ENCODE peak calls at places on chromosomes 4 and X, in six cellular contexts. P, N, C, O, M and H are unnamed samples.

GRCh38 chr4:76234679-76235044 is 16.9 kb upstream of the FAM47E start:
- DNase-seq in P (no peak), N (no peak), C (no peak), O (no peak), M (no peak), H (no peak)

GRCh38 chrX:129649268-129650182 is 5.2 kb downstream of the APLN start:
- DNase-seq in P (peak; percentile 26), N (no peak), C (no peak), O (no peak), M (peak; percentile 7), H (no peak)

GRCh38 chr4:111631157-111631999 is 513.9 kb upstream of the FAM241A start:
- DNase-seq in P (peak; percentile 43), N (no peak), C (no peak), O (no peak), M (peak; percentile 37), H (peak; percentile 27)

GRCh38 chrX:150086371-150086770 is 148.1 kb upstream of the EOLA2 start:
- DNase-seq in P (no peak), N (no peak), C (no peak), O (no peak), M (no peak), H (no peak)

GRCh38 chrX:49273181-49273727 is 3.7 kb downstream of the PPP1R3F start:
- DNase-seq in P (no peak), N (no peak), C (no peak), O (no peak), M (no peak), H (no peak)

GRCh38 chr4:54233697-54234496 is 4.8 kb downstream of the PDGFRA start:
- DNase-seq in P (peak; percentile 90), N (peak; percentile 92), C (peak; percentile 75), O (no peak), M (peak; percentile 91), H (peak; percentile 81)

GRCh38 chr4:127997534-127998388 is 32.6 kb downstream of the ABHD18 start:
- DNase-seq in P (peak; percentile 51), N (no peak), C (no peak), O (peak; percentile 44), M (peak; percentile 64), H (no peak)

GRCh38 chr4:77113069-77113468 is 37.3 kb upstream of the CCNI start:
- DNase-seq in P (no peak), N (no peak), C (no peak), O (no peak), M (no peak), H (no peak)

GRCh38 chrX:82218361-82218760 is 1016.5 kb downstream of the SH3BGRL start:
- DNase-seq in P (peak; percentile 1), N (no peak), C (no peak), O (peak; percentile 1), M (no peak), H (no peak)

GRCh38 chrX:21930986-21931385 is 9.5 kb upstream of the SMS start:
- DNase-seq in P (no peak), N (no peak), C (no peak), O (no peak), M (no peak), H (no peak)

DNA sequence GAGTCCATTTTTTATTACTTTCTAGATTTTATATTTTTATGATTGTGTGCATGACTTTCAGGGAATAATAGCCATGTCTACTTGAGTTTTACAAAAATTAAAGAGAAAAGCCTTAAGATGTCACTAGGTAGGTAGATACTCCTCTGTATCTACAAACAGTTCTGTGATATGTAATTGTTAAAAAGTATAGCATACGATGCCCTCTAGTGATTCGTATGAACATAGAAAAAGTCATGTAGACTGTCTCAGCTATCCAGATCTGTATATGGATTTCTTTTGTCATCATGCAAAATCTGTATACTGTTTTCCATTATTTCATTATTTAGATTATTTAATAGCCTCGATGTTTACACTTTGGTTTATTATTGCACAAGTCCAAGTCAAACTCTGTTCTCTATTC is 856.6 kb downstream of the CENPC start:
- DNase-seq in P (peak; percentile 80), N (no peak), C (no peak), O (no peak), M (peak; percentile 71), H (peak; percentile 29)
- H3K4me3 ChIP-seq in P (no peak overlapping the region), N (no peak overlapping the region), C (no peak overlapping the region), O (no peak overlapping the region), M (no peak overlapping the region), H (no peak overlapping the region)

DNA sequence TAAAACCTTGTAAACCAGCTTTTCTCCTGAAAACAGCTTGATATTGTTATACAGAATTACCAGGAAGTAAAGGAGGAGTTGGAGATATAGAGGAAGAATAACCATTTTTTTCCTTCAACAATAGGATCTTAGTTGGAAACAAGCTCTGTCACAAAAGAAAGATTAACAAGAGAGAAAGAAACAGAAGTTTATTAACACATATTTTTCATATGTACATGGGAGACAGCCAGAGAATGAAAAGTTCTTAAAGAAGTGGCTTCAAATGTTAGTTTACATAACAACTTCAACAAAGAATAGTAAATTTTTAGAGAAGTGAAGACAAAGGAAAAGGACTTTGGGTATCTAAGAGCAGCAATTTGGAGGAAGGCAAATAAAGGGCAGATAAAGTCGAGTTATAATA is 94.9 kb upstream of the ANKRD50 start:
- DNase-seq in P (no peak), N (no peak), C (no peak), O (no peak), M (no peak), H (no peak)
- H3K4me3 ChIP-seq in P (no peak overlapping the region), N (no peak overlapping the region), C (no peak overlapping the region), O (no peak overlapping the region), M (no peak overlapping the region), H (no peak overlapping the region)

DNA sequence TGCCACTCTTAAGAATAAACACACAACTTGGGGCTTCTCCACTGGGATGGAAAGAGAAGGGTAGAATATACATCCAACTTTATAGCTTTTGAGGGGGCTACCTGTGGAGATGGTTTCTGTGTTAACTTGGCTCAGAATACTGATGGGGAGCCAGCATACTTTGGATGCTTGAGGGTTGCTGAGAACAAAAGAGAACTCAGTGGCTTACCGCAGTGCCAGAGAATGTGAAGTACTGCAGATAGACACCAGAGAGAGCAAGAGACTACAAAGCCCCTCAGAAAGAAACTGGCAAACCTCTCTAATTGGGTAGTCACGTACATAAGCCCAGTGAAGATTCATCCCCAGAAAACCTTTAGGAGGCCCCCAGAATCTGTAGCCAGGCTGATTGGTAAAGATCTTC is 214.4 kb downstream of the DCHS2 start:
- DNase-seq in P (no peak), N (no peak), C (no peak), O (no peak), M (no peak), H (no peak)
- H3K4me3 ChIP-seq in P (no peak overlapping the region), N (no peak overlapping the region), C (no peak overlapping the region), O (no peak overlapping the region), M (no peak overlapping the region), H (no peak overlapping the region)

DNA sequence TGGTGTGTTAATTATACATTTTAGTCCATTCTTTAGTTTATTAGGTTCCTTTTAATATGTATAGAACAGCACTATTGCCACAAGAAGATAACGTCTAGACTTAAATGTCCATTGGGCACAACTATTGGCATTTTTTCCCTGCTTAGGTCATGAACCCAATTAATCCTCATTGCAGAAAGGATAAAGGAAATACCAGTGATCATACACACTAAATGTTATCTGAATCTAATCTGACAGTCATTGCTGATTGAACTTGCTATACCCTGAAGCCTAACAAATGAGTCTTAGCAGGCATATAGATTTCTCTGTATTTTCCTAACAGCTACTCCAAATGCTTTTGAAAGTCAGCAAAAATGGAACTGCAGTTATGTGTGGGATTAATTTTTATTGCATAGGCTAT is 2250.0 kb upstream of the AGA start:
- DNase-seq in P (no peak), N (no peak), C (no peak), O (no peak), M (no peak), H (no peak)
- H3K4me3 ChIP-seq in P (no peak overlapping the region), N (no peak overlapping the region), C (no peak overlapping the region), O (no peak overlapping the region), M (no peak overlapping the region), H (no peak overlapping the region)

GRCh38 chrX:152138388-152138784 is at the start of gene MAGEA10:
- DNase-seq in P (no peak), N (peak; percentile 59), C (no peak), O (no peak), M (no peak), H (no peak)

GRCh38 chrX:152139589-152139988 is 1.2 kb upstream of the MAGEA10 start:
- DNase-seq in P (no peak), N (no peak), C (no peak), O (no peak), M (no peak), H (no peak)

GRCh38 chrX:152131525-152131924 is 6.9 kb downstream of the MAGEA10 start:
- DNase-seq in P (no peak), N (no peak), C (no peak), O (no peak), M (no peak), H (no peak)

GRCh38 chrX:152137771-152138387 is 498 bp downstream of the MAGEA10 start:
- DNase-seq in P (no peak), N (peak; percentile 59), C (no peak), O (no peak), M (no peak), H (no peak)

DNA sequence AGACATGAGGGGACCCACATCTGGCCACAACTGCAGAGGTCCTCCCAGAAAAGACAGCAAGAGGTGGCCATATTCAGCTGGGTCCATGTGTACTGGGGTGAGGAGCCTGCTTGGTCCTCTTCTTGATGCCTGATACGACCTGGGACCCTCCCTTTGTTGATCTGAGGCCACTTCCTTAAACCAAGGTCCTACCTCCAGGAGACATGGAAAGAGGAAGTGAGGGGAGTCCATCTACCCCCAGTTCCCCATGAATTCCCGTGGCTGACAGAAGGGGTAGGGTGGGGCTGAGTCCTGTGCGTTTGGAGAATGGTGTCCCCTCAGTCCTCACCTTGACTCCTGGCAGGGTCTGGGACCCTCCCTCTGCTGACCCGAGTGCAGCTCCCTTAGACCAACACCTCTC is 2.1 kb downstream of the MAGEA10 start:
- DNase-seq in P (no peak), N (peak; percentile 26), C (no peak), O (no peak), M (no peak), H (no peak)
- H3K4me3 ChIP-seq in P (no peak overlapping the region), N (no peak overlapping the region), C (no peak overlapping the region), O (no peak overlapping the region), M (no peak overlapping the region), H (no peak overlapping the region)

GRCh38 chrX:72381439-72382198 is 75.9 kb upstream of the CITED1 start:
- DNase-seq in P (peak; percentile 27), N (no peak), C (no peak), O (no peak), M (peak; percentile 20), H (peak; percentile 91)

GRCh38 chrX:72387247-72387646 is 81.5 kb upstream of the CITED1 start:
- DNase-seq in P (no peak), N (no peak), C (no peak), O (no peak), M (no peak), H (no peak)

DNA sequence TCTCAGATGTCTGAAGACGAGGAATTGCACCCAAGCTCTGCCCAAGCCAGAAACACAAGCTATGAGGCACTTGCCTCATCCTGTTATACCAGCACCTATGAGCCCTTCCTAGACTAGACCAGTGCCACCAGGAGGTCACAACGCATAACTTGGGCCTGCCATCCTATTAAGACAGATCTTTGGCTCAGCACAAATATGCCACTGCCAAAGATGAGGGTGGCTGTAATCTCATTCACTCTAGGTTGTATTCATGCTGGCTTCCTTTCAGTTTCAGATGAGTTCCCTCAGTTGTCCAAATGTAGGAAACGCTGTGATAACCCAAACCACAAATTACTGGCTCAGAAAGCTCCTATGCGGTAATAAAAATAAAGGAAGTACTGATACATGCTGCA is 76.5 kb upstream of the CITED1 start:
- DNase-seq in P (peak; percentile 33), N (no peak), C (no peak), O (no peak), M (peak; percentile 28), H (no peak)
- H3K4me3 ChIP-seq in P (no peak overlapping the region), N (no peak overlapping the region), C (no peak overlapping the region), O (no peak overlapping the region), M (no peak overlapping the region), H (no peak overlapping the region)

GRCh38 chr4:140856692-140857091 is 100.5 kb upstream of the TBC1D9 start:
- DNase-seq in P (peak; percentile 64), N (no peak), C (no peak), O (no peak), M (peak; percentile 67), H (no peak)
- H3K4me3 ChIP-seq in P (no peak overlapping the region), N (no peak overlapping the region), C (no peak overlapping the region), O (no peak overlapping the region), M (no peak overlapping the region), H (no peak overlapping the region)